ENCODE peak calls at places on chromosomes 7 and 10, in four cellular contexts. B, E, P and K are unnamed samples.

GRCh38 chr10:117175901-117176534 is 21.3 kb upstream of the KCNK18 start:
- DNase-seq in P (peak), B (peak), E (peak), K (no peak)

GRCh38 chr7:65927489-65928448 is 54.2 kb downstream of the GUSB start:
- DNase-seq in B (no peak), P (no peak), E (no peak), K (no peak)

GRCh38 chr10:60883187-60883586 is 60.8 kb downstream of the RHOBTB1 start:
- DNase-seq in B (peak), P (no peak), E (peak), K (no peak)

GRCh38 chr7:1693419-1693990 is 23.4 kb downstream of the ELFN1 start:
- DNase-seq in E (no peak), P (peak), B (no peak), K (peak)

GRCh38 chr10:98450618-98451017 is 3.9 kb upstream of the HPS1 start:
- DNase-seq in E (no peak), B (no peak), P (no peak), K (no peak)

GRCh38 chr10:119116326-119116951 is 12.5 kb downstream of the DENND10 start:
- DNase-seq in E (no peak), B (no peak), P (peak), K (no peak)

GRCh38 chr10:6056411-6057135 is 5.6 kb downstream of the IL2RA start:
- DNase-seq in B (no peak), E (no peak), P (peak), K (no peak)

GRCh38 chr10:93437000-93437945 is 44.9 kb downstream of the MYOF start:
- DNase-seq in P (peak), E (peak), B (peak), K (no peak)